ENCODE peak calls at places on chromosomes 3 and 15, in six cellular contexts. A is astrocyte, H is nephron progenitor cell, B is bronchial epithelial cell, P is lower lobe of right lung, I is fibroblast of lung. X is an unnamed sample.

GRCh38 chr15:60760646-60761504 is 281.9 kb upstream of the ICE2 start:
- DNase-seq in A (peak; percentile 45), H (no peak), B (peak; percentile 85), P (no peak), I (peak; percentile 19), X (no peak)

GRCh38 chr15:90701880-90702630 is 15.1 kb upstream of the BLM start:
- DNase-seq in A (no peak), H (no peak), B (no peak), P (peak; percentile 60), I (peak; percentile 3), X (no peak)

GRCh38 chr3:122977645-122978466 is 49.7 kb downstream of the SEMA5B start:
- DNase-seq in A (peak; percentile 84), H (peak; percentile 64), B (peak; percentile 59), P (peak; percentile 62), I (peak; percentile 66), X (no peak)

GRCh38 chr3:127031845-127032244 is 48.9 kb downstream of the PLXNA1 start:
- DNase-seq in A (no peak), H (no peak), B (no peak), P (no peak), I (no peak), X (no peak)

GRCh38 chr3:193605876-193606275 is 12.9 kb downstream of the OPA1 start:
- DNase-seq in A (peak; percentile 36), H (peak; percentile 31), B (peak; percentile 62), P (no peak), I (peak; percentile 68), X (peak; percentile 18)

GRCh38 chr3:17912011-17912760 is 169.8 kb upstream of the TBC1D5 start:
- DNase-seq in A (no peak), H (no peak), B (no peak), P (no peak), I (no peak), X (no peak)

GRCh38 chr3:142801746-142802145 is 77.9 kb downstream of the TRPC1 start:
- DNase-seq in A (no peak), H (no peak), B (no peak), P (no peak), I (no peak), X (no peak)

GRCh38 chr3:156674911-156675743 is 737 bp downstream of the TIPARP start:
- DNase-seq in A (no peak), H (peak; percentile 75), B (no peak), P (peak; percentile 81), I (peak; percentile 56), X (peak; percentile 41)

GRCh38 chr15:40137011-40137906 is 23.6 kb upstream of the BUB1B start:
- DNase-seq in A (no peak), H (no peak), B (no peak), P (no peak), I (no peak), X (no peak)

GRCh38 chr15:70219256-70219919 is 121.7 kb upstream of the TLE3 start:
- DNase-seq in A (no peak), H (no peak), B (no peak), P (no peak), I (no peak), X (no peak)

GRCh38 chr3:187567741-187568140 is 102.5 kb downstream of the SST start:
- DNase-seq in A (peak; percentile 97), H (no peak), B (no peak), P (no peak), I (no peak), X (no peak)

GRCh38 chr3:28972921-28973320 is 307.9 kb upstream of the RBMS3 start:
- DNase-seq in A (peak; percentile 68), H (no peak), B (peak; percentile 67), P (no peak), I (peak; percentile 23), X (no peak)

GRCh38 chr3:177483182-177483967 is 286.1 kb upstream of the TBL1XR1 start:
- DNase-seq in A (no peak), H (no peak), B (peak; percentile 94), P (no peak), I (no peak), X (no peak)

GRCh38 chr3:48077835-48078234 is 61.6 kb upstream of the MAP4 start:
- DNase-seq in A (peak; percentile 63), H (no peak), B (peak; percentile 19), P (no peak), I (peak; percentile 42), X (no peak)
- TF ChIP-seq CTCF in A (no peak), H (no peak), B (no peak), P (no peak), I (no peak), X (no peak)

DNA sequence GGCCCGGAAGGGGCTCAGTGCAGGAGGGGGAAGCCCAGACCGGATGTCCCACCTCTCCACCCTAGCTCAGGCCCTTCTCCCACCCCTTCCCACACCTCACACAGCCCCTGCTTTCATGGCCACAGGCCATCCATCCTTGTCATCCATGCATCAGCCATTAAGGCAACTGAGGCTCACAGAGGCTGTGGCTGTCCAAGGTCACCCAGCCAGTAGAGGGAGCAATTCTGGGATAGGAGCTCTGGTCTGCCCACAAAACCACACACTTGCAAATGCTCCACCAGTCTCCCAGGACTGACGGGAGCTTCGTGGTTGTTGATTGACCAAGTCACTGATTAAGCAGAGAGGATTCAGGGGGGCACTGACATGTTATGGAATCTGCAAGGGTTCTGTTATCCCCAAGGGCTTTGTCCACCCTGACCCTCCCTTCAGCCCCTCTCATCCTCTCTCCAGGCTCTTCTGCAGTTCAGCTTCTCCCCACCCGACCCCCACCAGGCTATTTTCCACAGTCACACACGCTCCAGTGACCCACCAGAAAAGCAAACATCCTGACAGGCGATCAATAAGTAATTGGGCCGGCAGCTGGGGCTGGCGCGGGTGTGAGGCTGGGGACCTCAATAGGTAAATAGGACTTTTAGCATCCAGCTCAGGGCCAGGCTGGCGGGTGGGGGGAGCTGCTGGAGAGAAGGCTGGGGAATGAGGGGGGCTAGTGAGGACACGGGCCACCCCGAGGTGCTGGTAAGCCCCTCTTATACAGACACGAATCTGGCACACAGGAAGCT is 15.0 kb downstream of the LINGO1 start:
- DNase-seq in A (no peak), H (no peak), B (peak; percentile 13), P (no peak), I (no peak), X (no peak)
- TF ChIP-seq CTCF in A (no peak), H (peak; percentile 16), B (peak; percentile 57), P (no peak), I (no peak), X (peak; percentile 46)

DNA sequence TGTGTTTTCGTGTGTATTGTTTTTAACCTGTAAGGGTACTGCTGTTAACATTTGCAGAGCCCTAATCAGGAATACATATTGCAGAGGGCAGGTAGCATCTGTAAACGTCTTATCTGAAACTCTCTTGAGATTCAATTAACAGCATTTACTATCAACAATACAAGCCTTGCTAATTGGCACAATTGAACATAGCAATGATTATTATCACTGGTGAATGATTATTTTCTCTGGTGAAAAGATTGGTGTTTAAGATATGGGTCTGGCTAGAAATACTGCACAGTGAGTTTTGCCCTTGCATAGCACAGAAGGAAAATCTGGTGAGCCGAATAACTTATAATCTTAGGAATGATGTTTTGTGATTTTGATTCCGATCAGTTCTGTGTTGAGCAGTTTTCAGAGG is 5.9 kb upstream of the CNTN4 start:
- DNase-seq in A (no peak), H (no peak), B (no peak), P (no peak), I (no peak), X (no peak)
- TF ChIP-seq CTCF in A (no peak), H (no peak), B (no peak), P (no peak), I (no peak), X (no peak)

GRCh38 chr3:69012836-69013255 is 638 bp downstream of the EOGT start:
- DNase-seq in A (peak; percentile 29), H (peak; percentile 58), B (peak; percentile 13), P (peak; percentile 78), I (peak; percentile 79), X (peak; percentile 75)
- TF ChIP-seq CTCF in A (no peak), H (no peak), B (peak; percentile 1), P (no peak), I (no peak), X (no peak)

GRCh38 chr3:9553949-9554513 is 409 bp upstream of the LHFPL4 start:
- DNase-seq in A (no peak), H (no peak), B (no peak), P (no peak), I (no peak), X (peak; percentile 31)
- TF ChIP-seq CTCF in A (no peak), H (no peak), B (no peak), P (no peak), I (no peak), X (no peak)

GRCh38 chr3:39208463-39209055 is 16.2 kb upstream of the XIRP1 start:
- DNase-seq in A (peak; percentile 30), H (peak; percentile 39), B (peak; percentile 58), P (peak; percentile 53), I (peak; percentile 57), X (peak; percentile 34)
- TF ChIP-seq CTCF in A (peak; percentile 65), H (peak; percentile 49), B (peak; percentile 74), P (peak; percentile 63), I (peak; percentile 70), X (peak; percentile 64)

GRCh38 chr3:40229963-40230362 is 79.5 kb upstream of the EIF1B start:
- DNase-seq in A (no peak), H (no peak), B (no peak), P (no peak), I (no peak), X (no peak)
- TF ChIP-seq CTCF in A (no peak), H (no peak), B (no peak), P (no peak), I (no peak), X (no peak)